ENCODE peak calls at places on chromosomes 7 and 10, in eight cellular contexts. H, N, F, A, V, D, C and G are unnamed samples.

GRCh38 chr10:61933857-61934559 is 32.5 kb downstream of the ARID5B start:
- DNase-seq in V (no peak), H (no peak), F (no peak), D (no peak), C (no peak), N (no peak), A (no peak), G (no peak)

GRCh38 chr10:127926455-127926854 is 19.6 kb downstream of the PTPRE start:
- DNase-seq in H (no peak), N (no peak), D (no peak), A (no peak), C (no peak), F (no peak), V (no peak), G (no peak)

GRCh38 chr7:200290-200689 is 7.9 kb downstream of the FAM20C start:
- DNase-seq in D (no peak), H (no peak), V (no peak), F (no peak), N (no peak), C (no peak), A (no peak), G (no peak)

GRCh38 chr7:15709978-15710377 is 23.5 kb upstream of the MEOX2 start:
- DNase-seq in C (no peak), A (no peak), F (no peak), V (no peak), H (no peak), N (no peak), D (peak), G (no peak)

GRCh38 chr10:26759008-26759407 is 61.5 kb downstream of the PDSS1 start:
- DNase-seq in N (no peak), A (no peak), F (no peak), C (no peak), H (no peak), D (no peak), V (no peak), G (no peak)

GRCh38 chr7:12069757-12070156 is 141.3 kb upstream of the TMEM106B start:
- DNase-seq in F (no peak), A (no peak), N (no peak), C (no peak), V (no peak), D (peak), H (no peak), G (no peak)

GRCh38 chr7:123275036-123275753 is 75.4 kb upstream of the SLC13A1 start:
- DNase-seq in V (no peak), N (no peak), F (no peak), D (no peak), C (no peak), H (no peak), A (peak), G (peak)

GRCh38 chr10:665579-666091 is 23.8 kb downstream of the DIP2C start:
- DNase-seq in N (no peak), V (no peak), H (no peak), A (no peak), D (no peak), F (no peak), C (no peak), G (no peak)

GRCh38 chr10:78218833-78219490 is 185.3 kb downstream of the RPS24 start:
- DNase-seq in H (no peak), N (no peak), V (no peak), F (no peak), A (no peak), C (no peak), D (no peak), G (no peak)

GRCh38 chr7:153581415-153581814 is 470.8 kb upstream of the DPP6 start:
- DNase-seq in F (no peak), D (no peak), A (no peak), H (no peak), N (no peak), C (no peak), V (no peak), G (no peak)